ENCODE peak calls at places on chromosomes 2 and 18, in nine cellular contexts. One of them, this sample, is unnamed.

GRCh38 chr2:42216712-42217111 is 47.6 kb downstream of the EML4 start:
- DNase-seq in hepatocyte: no peak
- DNase-seq in HCT116: no peak
- DNase-seq in neural progenitor cell: no peak
- DNase-seq in PC-3: no peak
- DNase-seq in SK-N-SH: no peak
- DNase-seq in GM23338: no peak
- DNase-seq in MM.1S: no peak
- DNase-seq in GM23248: peak; percentile 81
- DNase-seq in this sample: no peak

GRCh38 chr18:68387246-68387645 is 327.7 kb downstream of the TMX3 start:
- DNase-seq in hepatocyte: no peak
- DNase-seq in HCT116: no peak
- DNase-seq in neural progenitor cell: no peak
- DNase-seq in PC-3: peak; percentile 64
- DNase-seq in SK-N-SH: no peak
- DNase-seq in GM23338: no peak
- DNase-seq in MM.1S: no peak
- DNase-seq in GM23248: peak; percentile 49
- DNase-seq in this sample: no peak

GRCh38 chr2:205034034-205034433 is 488.8 kb downstream of the PARD3B start:
- DNase-seq in hepatocyte: no peak
- DNase-seq in HCT116: no peak
- DNase-seq in neural progenitor cell: no peak
- DNase-seq in PC-3: peak; percentile 22
- DNase-seq in SK-N-SH: no peak
- DNase-seq in GM23338: no peak
- DNase-seq in MM.1S: no peak
- DNase-seq in GM23248: no peak
- DNase-seq in this sample: no peak

GRCh38 chr2:69013123-69013836 is at the start of gene ANTXR1:
- DNase-seq in hepatocyte: peak; percentile 69
- DNase-seq in HCT116: peak; percentile 53
- DNase-seq in neural progenitor cell: peak; percentile 82
- DNase-seq in PC-3: peak; percentile 80
- DNase-seq in SK-N-SH: peak; percentile 87
- DNase-seq in GM23338: peak; percentile 93
- DNase-seq in MM.1S: peak; percentile 23
- DNase-seq in GM23248: peak; percentile 86
- DNase-seq in this sample: no peak

GRCh38 chr18:76923485-76924085 is 101.2 kb downstream of the ZNF236 start:
- DNase-seq in hepatocyte: peak; percentile 21
- DNase-seq in HCT116: peak; percentile 34
- DNase-seq in neural progenitor cell: peak; percentile 46
- DNase-seq in PC-3: peak; percentile 66
- DNase-seq in SK-N-SH: peak; percentile 27
- DNase-seq in GM23338: peak; percentile 79
- DNase-seq in MM.1S: no peak
- DNase-seq in GM23248: peak; percentile 7
- DNase-seq in this sample: no peak

GRCh38 chr2:50749226-50749625 is 282.7 kb downstream of the NRXN1 start:
- DNase-seq in hepatocyte: no peak
- DNase-seq in HCT116: no peak
- DNase-seq in neural progenitor cell: peak; percentile 35
- DNase-seq in PC-3: no peak
- DNase-seq in SK-N-SH: no peak
- DNase-seq in GM23338: no peak
- DNase-seq in MM.1S: no peak
- DNase-seq in GM23248: no peak
- DNase-seq in this sample: no peak

GRCh38 chr2:135227386-135227785 is 175.3 kb downstream of the RAB3GAP1 start:
- DNase-seq in hepatocyte: no peak
- DNase-seq in HCT116: no peak
- DNase-seq in neural progenitor cell: no peak
- DNase-seq in PC-3: peak; percentile 30
- DNase-seq in SK-N-SH: no peak
- DNase-seq in GM23338: no peak
- DNase-seq in MM.1S: no peak
- DNase-seq in GM23248: peak; percentile 79
- DNase-seq in this sample: no peak

GRCh38 chr18:31819106-31819924 is 58.6 kb upstream of the SLC25A52 start:
- DNase-seq in hepatocyte: peak; percentile 80
- DNase-seq in HCT116: peak; percentile 39
- DNase-seq in neural progenitor cell: peak; percentile 70
- DNase-seq in PC-3: peak; percentile 48
- DNase-seq in SK-N-SH: peak; percentile 34
- DNase-seq in GM23338: peak; percentile 92
- DNase-seq in MM.1S: peak; percentile 50
- DNase-seq in GM23248: peak; percentile 69
- DNase-seq in this sample: peak; percentile 50

GRCh38 chr18:52875711-52876110 is 535.7 kb downstream of the DCC start:
- DNase-seq in hepatocyte: no peak
- DNase-seq in HCT116: no peak
- DNase-seq in neural progenitor cell: no peak
- DNase-seq in PC-3: no peak
- DNase-seq in SK-N-SH: no peak
- DNase-seq in GM23338: no peak
- DNase-seq in MM.1S: no peak
- DNase-seq in GM23248: no peak
- DNase-seq in this sample: no peak

GRCh38 chr2:242034138-242034537 is 164.6 kb downstream of the RTP5 start:
- DNase-seq in hepatocyte: no peak
- DNase-seq in HCT116: no peak
- DNase-seq in neural progenitor cell: no peak
- DNase-seq in PC-3: no peak
- DNase-seq in SK-N-SH: no peak
- DNase-seq in GM23338: no peak
- DNase-seq in MM.1S: no peak
- DNase-seq in GM23248: no peak
- DNase-seq in this sample: no peak

GRCh38 chr2:242032780-242033656 is 163.5 kb downstream of the RTP5 start:
- DNase-seq in hepatocyte: no peak
- DNase-seq in HCT116: no peak
- DNase-seq in neural progenitor cell: no peak
- DNase-seq in PC-3: no peak
- DNase-seq in SK-N-SH: no peak
- DNase-seq in GM23338: no peak
- DNase-seq in MM.1S: no peak
- DNase-seq in GM23248: no peak
- DNase-seq in this sample: no peak

GRCh38 chr2:242036653-242036950 is 167.1 kb downstream of the RTP5 start:
- DNase-seq in hepatocyte: no peak
- DNase-seq in HCT116: no peak
- DNase-seq in neural progenitor cell: no peak
- DNase-seq in PC-3: no peak
- DNase-seq in SK-N-SH: no peak
- DNase-seq in GM23338: no peak
- DNase-seq in MM.1S: no peak
- DNase-seq in GM23248: no peak
- DNase-seq in this sample: no peak

GRCh38 chr2:242035858-242036652 is 166.5 kb downstream of the RTP5 start:
- DNase-seq in hepatocyte: no peak
- DNase-seq in HCT116: no peak
- DNase-seq in neural progenitor cell: no peak
- DNase-seq in PC-3: no peak
- DNase-seq in SK-N-SH: no peak
- DNase-seq in GM23338: no peak
- DNase-seq in MM.1S: no peak
- DNase-seq in GM23248: no peak
- DNase-seq in this sample: no peak

GRCh38 chr2:242034996-242035814 is 165.7 kb downstream of the RTP5 start:
- DNase-seq in hepatocyte: no peak
- DNase-seq in HCT116: no peak
- DNase-seq in neural progenitor cell: no peak
- DNase-seq in PC-3: no peak
- DNase-seq in SK-N-SH: no peak
- DNase-seq in GM23338: no peak
- DNase-seq in MM.1S: no peak
- DNase-seq in GM23248: no peak
- DNase-seq in this sample: no peak
- TF ChIP-seq EZH2phosphoT487 in hepatocyte: no peak
- TF ChIP-seq EZH2phosphoT487 in HCT116: no peak
- TF ChIP-seq EZH2phosphoT487 in neural progenitor cell: no peak
- TF ChIP-seq EZH2phosphoT487 in PC-3: no peak
- TF ChIP-seq EZH2phosphoT487 in SK-N-SH: no peak
- TF ChIP-seq EZH2phosphoT487 in GM23338: no peak
- TF ChIP-seq EZH2phosphoT487 in MM.1S: no peak
- TF ChIP-seq EZH2phosphoT487 in GM23248: no peak
- TF ChIP-seq EZH2phosphoT487 in this sample: no peak

GRCh38 chr18:29157905-29158304 is 981.0 kb upstream of the CDH2 start:
- DNase-seq in hepatocyte: no peak
- DNase-seq in HCT116: no peak
- DNase-seq in neural progenitor cell: no peak
- DNase-seq in PC-3: peak; percentile 3
- DNase-seq in SK-N-SH: no peak
- DNase-seq in GM23338: no peak
- DNase-seq in MM.1S: no peak
- DNase-seq in GM23248: no peak
- DNase-seq in this sample: no peak

GRCh38 chr18:29156531-29156930 is 979.6 kb upstream of the CDH2 start:
- DNase-seq in hepatocyte: no peak
- DNase-seq in HCT116: no peak
- DNase-seq in neural progenitor cell: no peak
- DNase-seq in PC-3: peak; percentile 11
- DNase-seq in SK-N-SH: no peak
- DNase-seq in GM23338: no peak
- DNase-seq in MM.1S: no peak
- DNase-seq in GM23248: no peak
- DNase-seq in this sample: no peak

GRCh38 chr18:29160123-29160522 is 983.2 kb upstream of the CDH2 start:
- DNase-seq in hepatocyte: no peak
- DNase-seq in HCT116: no peak
- DNase-seq in neural progenitor cell: no peak
- DNase-seq in PC-3: peak; percentile 35
- DNase-seq in SK-N-SH: no peak
- DNase-seq in GM23338: peak; percentile 10
- DNase-seq in MM.1S: no peak
- DNase-seq in GM23248: no peak
- DNase-seq in this sample: no peak

GRCh38 chr18:29154758-29155725 is 978.1 kb upstream of the CDH2 start:
- DNase-seq in hepatocyte: peak; percentile 13
- DNase-seq in HCT116: peak; percentile 66
- DNase-seq in neural progenitor cell: no peak
- DNase-seq in PC-3: peak; percentile 97
- DNase-seq in SK-N-SH: no peak
- DNase-seq in GM23338: no peak
- DNase-seq in MM.1S: no peak
- DNase-seq in GM23248: peak; percentile 91
- DNase-seq in this sample: no peak

DNA sequence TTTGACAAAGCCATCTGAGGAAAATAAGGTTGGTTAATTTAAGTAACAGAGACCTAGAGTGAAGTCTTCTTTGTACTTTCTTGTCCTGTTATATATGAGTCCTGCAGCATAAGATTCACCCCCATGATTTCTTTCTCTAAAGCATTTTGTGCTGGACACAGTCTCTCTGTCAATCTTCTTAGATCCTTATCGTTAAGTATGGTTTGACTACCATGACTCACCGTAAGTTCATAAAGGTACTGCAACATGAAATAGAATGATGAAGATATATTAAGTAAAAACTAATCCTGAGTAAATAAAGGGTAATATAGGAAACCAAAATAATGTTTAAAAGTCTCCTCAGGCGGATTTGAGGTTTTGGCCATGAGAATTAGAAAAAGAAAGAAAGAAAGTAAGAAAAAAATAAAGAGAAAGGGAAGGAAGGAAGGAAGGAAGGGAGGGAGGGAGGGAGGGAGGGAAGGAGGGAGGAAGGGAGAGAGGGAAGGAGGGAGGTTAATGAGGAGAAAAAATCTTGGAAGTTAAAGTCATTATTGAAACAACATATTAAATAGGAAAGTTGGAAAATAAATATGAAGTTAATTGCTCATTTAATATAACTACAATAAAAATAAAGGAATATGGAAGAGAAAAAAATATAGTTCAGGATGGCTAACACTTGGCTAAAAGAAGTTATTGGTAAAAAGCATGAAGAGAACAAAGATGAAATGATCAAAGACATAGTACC is 980.3 kb upstream of the CDH2 start:
- DNase-seq in hepatocyte: no peak
- DNase-seq in HCT116: peak; percentile 35
- DNase-seq in neural progenitor cell: no peak
- DNase-seq in PC-3: peak; percentile 89
- DNase-seq in SK-N-SH: no peak
- DNase-seq in GM23338: no peak
- DNase-seq in MM.1S: no peak
- DNase-seq in GM23248: no peak
- DNase-seq in this sample: no peak
- H3K4me2 ChIP-seq in hepatocyte: no peak overlapping the region
- H3K4me2 ChIP-seq in HCT116: peak overlapping the region; percentile 66
- H3K4me2 ChIP-seq in neural progenitor cell: no peak overlapping the region
- H3K4me2 ChIP-seq in PC-3: peak overlapping the region; percentile 74
- H3K4me2 ChIP-seq in SK-N-SH: peak overlapping the region; percentile 66
- H3K4me2 ChIP-seq in GM23338: no peak overlapping the region
- H3K4me2 ChIP-seq in MM.1S: no peak overlapping the region
- H3K4me2 ChIP-seq in GM23248: no peak overlapping the region
- H3K4me2 ChIP-seq in this sample: no peak overlapping the region

DNA sequence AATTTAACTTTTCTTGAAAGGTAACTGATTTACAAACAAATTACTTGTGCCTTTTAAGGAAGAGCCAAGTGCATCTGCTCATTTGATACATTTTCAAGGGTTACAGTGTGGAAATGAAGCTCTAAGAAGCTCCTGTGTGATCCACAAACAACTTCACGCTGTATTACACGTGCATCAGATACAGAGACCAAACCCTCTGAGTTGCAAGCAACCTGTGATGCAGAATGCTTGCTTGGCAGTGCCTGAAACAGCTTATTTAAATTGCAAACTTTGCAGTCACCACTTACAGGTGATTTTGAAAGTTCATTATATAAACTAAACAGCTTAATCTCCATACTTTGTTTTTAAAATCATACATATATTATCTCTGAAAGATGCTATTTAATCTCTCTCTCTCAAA is 50.1 kb downstream of the ZEB2 start:
- DNase-seq in hepatocyte: no peak
- DNase-seq in HCT116: no peak
- DNase-seq in neural progenitor cell: no peak
- DNase-seq in PC-3: no peak
- DNase-seq in SK-N-SH: no peak
- DNase-seq in GM23338: no peak
- DNase-seq in MM.1S: no peak
- DNase-seq in GM23248: no peak
- DNase-seq in this sample: no peak
- H3K4me1 ChIP-seq in hepatocyte: peaks cover 6% of the 10 kb centered on the region
- H3K4me1 ChIP-seq in HCT116: no peaks in the 10 kb centered on the region
- H3K4me1 ChIP-seq in neural progenitor cell: peaks cover 69% of the 10 kb centered on the region
- H3K4me1 ChIP-seq in PC-3: peaks cover 19% of the 10 kb centered on the region
- H3K4me1 ChIP-seq in SK-N-SH: peaks cover 25% of the 10 kb centered on the region
- H3K4me1 ChIP-seq in GM23338: peaks cover 46% of the 10 kb centered on the region
- H3K4me1 ChIP-seq in MM.1S: no peaks in the 10 kb centered on the region
- H3K4me1 ChIP-seq in GM23248: peaks cover 14% of the 10 kb centered on the region
- H3K4me1 ChIP-seq in this sample: peaks cover 11% of the 10 kb centered on the region

DNA sequence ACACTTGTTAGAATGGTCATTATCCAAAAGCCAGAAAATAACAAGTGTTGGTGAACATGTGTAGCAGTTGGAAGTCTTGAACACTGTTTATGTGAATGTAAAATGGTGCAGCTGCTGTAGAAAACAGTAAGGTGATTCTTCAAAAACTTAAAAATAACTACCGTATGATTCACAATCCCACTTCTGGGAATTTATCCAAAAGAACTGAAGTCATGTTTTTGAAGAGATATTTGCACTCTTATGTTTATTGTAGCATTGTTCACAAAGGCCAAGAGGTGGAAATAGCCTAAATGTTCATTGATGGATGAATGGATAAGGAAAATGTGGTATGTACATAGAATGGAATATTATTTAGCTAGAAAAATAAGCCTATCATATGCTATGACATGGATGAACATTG is 6.3 kb upstream of the SPP2 start:
- DNase-seq in hepatocyte: no peak
- DNase-seq in HCT116: peak; percentile 18
- DNase-seq in neural progenitor cell: no peak
- DNase-seq in PC-3: peak; percentile 93
- DNase-seq in SK-N-SH: no peak
- DNase-seq in GM23338: no peak
- DNase-seq in MM.1S: no peak
- DNase-seq in GM23248: peak; percentile 75
- DNase-seq in this sample: no peak
- TF ChIP-seq EZH2phosphoT487 in hepatocyte: no peak
- TF ChIP-seq EZH2phosphoT487 in HCT116: no peak
- TF ChIP-seq EZH2phosphoT487 in neural progenitor cell: no peak
- TF ChIP-seq EZH2phosphoT487 in PC-3: no peak
- TF ChIP-seq EZH2phosphoT487 in SK-N-SH: no peak
- TF ChIP-seq EZH2phosphoT487 in GM23338: no peak
- TF ChIP-seq EZH2phosphoT487 in MM.1S: no peak
- TF ChIP-seq EZH2phosphoT487 in GM23248: no peak
- TF ChIP-seq EZH2phosphoT487 in this sample: no peak